ENCODE peak calls at places on chromosome 4, in nine cellular contexts. W, I, C, B, D, L, R, F and O are unnamed samples.

GRCh38 chr4:39043697-39044363 is 11.6 kb upstream of the TMEM156 start:
- DNase-seq in B (peak), C (peak), D (no peak), L (no peak), W (no peak), R (no peak), F (no peak), I (peak), O (no peak)

GRCh38 chr4:83413676-83414075 is 41.9 kb downstream of the HELQ start:
- DNase-seq in W (peak), L (no peak), C (no peak), I (no peak), B (no peak), F (no peak), D (no peak), R (no peak), O (no peak)

GRCh38 chr4:4427478-4427870 is 40.6 kb downstream of the NSG1 start:
- DNase-seq in W (no peak), F (no peak), I (no peak), C (peak), D (no peak), R (no peak), B (no peak), L (no peak), O (peak)

GRCh38 chr4:151462554-151462953 is 53.6 kb downstream of the FHIP1A start:
- DNase-seq in R (no peak), C (no peak), B (no peak), I (no peak), F (no peak), W (no peak), D (no peak), L (no peak), O (no peak)

GRCh38 chr4:182093431-182093831 is 149.8 kb upstream of the TENM3 start:
- DNase-seq in B (no peak), R (no peak), C (peak), W (no peak), I (no peak), D (no peak), L (no peak), F (no peak), O (peak)

GRCh38 chr4:184386271-184386781 is 88.0 kb downstream of the IRF2 start:
- DNase-seq in W (no peak), F (no peak), B (no peak), L (no peak), D (no peak), R (no peak), C (no peak), I (no peak), O (no peak)

GRCh38 chr4:10035130-10035529 is 13.8 kb upstream of the SLC2A9 start:
- DNase-seq in C (no peak), R (no peak), B (no peak), W (no peak), I (no peak), L (no peak), F (no peak), D (no peak), O (no peak)

GRCh38 chr4:102169345-102169744 is 175.9 kb downstream of the SLC39A8 start:
- DNase-seq in F (peak), I (no peak), W (no peak), D (peak), C (peak), R (peak), L (no peak), B (no peak), O (no peak)

GRCh38 chr4:113827285-113827684 is 65.7 kb upstream of the CAMK2D start:
- DNase-seq in B (no peak), R (no peak), I (no peak), W (peak), L (no peak), D (no peak), C (no peak), F (no peak), O (no peak)

GRCh38 chr4:79141530-79141929 is 184.3 kb downstream of the NAA11 start:
- DNase-seq in C (no peak), F (no peak), D (no peak), W (peak), R (no peak), L (no peak), I (no peak), B (peak), O (peak)

GRCh38 chr4:55503164-55503563 is 43.5 kb downstream of the CLOCK start:
- DNase-seq in I (peak), W (peak), L (no peak), F (no peak), D (no peak), B (no peak), R (no peak), C (no peak), O (no peak)

GRCh38 chr4:99404595-99405287 is 30.4 kb downstream of the ADH7 start:
- DNase-seq in D (no peak), W (peak), R (no peak), I (peak), F (no peak), B (peak), C (peak), L (no peak), O (peak)

GRCh38 chr4:59630235-59630634 is 1569.9 kb upstream of the ADGRL3 start:
- DNase-seq in R (no peak), W (no peak), F (no peak), C (no peak), I (no peak), B (no peak), D (no peak), L (no peak), O (no peak)